ENCODE peak calls at places on chromosomes 6 and 20, in nine cellular contexts. D, C, L, B, S, N, O, P and H are unnamed samples.

GRCh38 chr6:69936674-69937363 is 70.5 kb downstream of the COL19A1 start:
- DNase-seq in D (no peak), C (peak; percentile 2), L (peak; percentile 55), B (peak; percentile 4), S (no peak), N (no peak), O (no peak), P (no peak), H (no peak)

GRCh38 chr6:128478230-128479047 is 42.0 kb downstream of the PTPRK start:
- DNase-seq in D (no peak), C (no peak), L (peak; percentile 26), B (no peak), S (no peak), N (no peak), O (no peak), P (no peak), H (no peak)

GRCh38 chr6:7911345-7911725 is 747 bp upstream of the TXNDC5 start:
- DNase-seq in D (no peak), C (peak; percentile 25), L (peak; percentile 64), B (no peak), S (no peak), N (no peak), O (no peak), P (no peak), H (no peak)

GRCh38 chr6:15129872-15130271 is 116.0 kb upstream of the JARID2 start:
- DNase-seq in D (no peak), C (peak; percentile 11), L (no peak), B (no peak), S (no peak), N (no peak), O (no peak), P (no peak), H (no peak)

GRCh38 chr20:1800777-1801176 is 94.4 kb upstream of the SIRPA start:
- DNase-seq in D (no peak), C (no peak), L (peak; percentile 50), B (peak; percentile 36), S (no peak), N (peak; percentile 56), O (no peak), P (peak; percentile 19), H (no peak)

GRCh38 chr6:81480139-81480538 is 272.3 kb downstream of the TENT5A start:
- DNase-seq in D (no peak), C (no peak), L (peak; percentile 58), B (peak; percentile 50), S (no peak), N (no peak), O (no peak), P (no peak), H (no peak)

GRCh38 chr6:106097368-106098231 is 11.5 kb downstream of the PRDM1 start:
- DNase-seq in D (no peak), C (no peak), L (peak; percentile 50), B (peak; percentile 46), S (no peak), N (peak; percentile 17), O (no peak), P (no peak), H (no peak)

GRCh38 chr20:25372584-25373336 is 17.9 kb downstream of the ABHD12 start:
- DNase-seq in D (no peak), C (no peak), L (peak; percentile 97), B (peak; percentile 98), S (no peak), N (peak; percentile 40), O (no peak), P (no peak), H (no peak)

GRCh38 chr6:108968325-108968724 is 120.1 kb downstream of the ARMC2 start:
- DNase-seq in D (no peak), C (peak; percentile 65), L (no peak), B (no peak), S (no peak), N (no peak), O (no peak), P (no peak), H (no peak)

GRCh38 chr20:2256132-2256531 is 39.7 kb upstream of the TGM3 start:
- DNase-seq in D (no peak), C (no peak), L (no peak), B (no peak), S (no peak), N (no peak), O (no peak), P (no peak), H (no peak)

GRCh38 chr6:87210979-87211378 is 55.6 kb downstream of the ZNF292 start:
- DNase-seq in D (no peak), C (no peak), L (no peak), B (no peak), S (no peak), N (no peak), O (no peak), P (no peak), H (no peak)

DNA sequence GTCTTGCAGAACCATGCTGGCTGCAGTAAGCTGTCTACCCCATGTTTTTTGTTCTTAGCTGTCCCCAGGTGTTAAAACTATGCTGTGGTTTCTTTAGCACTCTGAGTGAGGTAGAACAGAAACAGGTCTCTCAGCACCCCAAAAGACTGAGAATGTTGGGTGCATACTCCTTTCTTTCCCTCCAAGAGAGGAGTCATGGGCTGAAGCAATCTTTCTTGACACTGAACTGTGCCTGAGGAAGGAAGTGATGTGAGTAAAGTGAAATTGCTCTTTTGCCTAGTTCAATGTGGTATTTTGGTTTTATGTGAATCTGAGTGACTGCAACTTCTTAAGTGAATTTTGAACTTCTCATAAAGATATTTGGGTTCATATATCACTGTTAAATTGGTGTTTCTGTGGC is 138.0 kb upstream of the MCHR2 start:
- DNase-seq in D (no peak), C (no peak), L (no peak), B (no peak), S (no peak), N (no peak), O (no peak), P (no peak), H (no peak)
- H3K4me3 ChIP-seq in D (no peak overlapping the region), C (no peak overlapping the region), L (no peak overlapping the region), B (no peak overlapping the region), S (no peak overlapping the region), N (no peak overlapping the region), O (no peak overlapping the region), P (no peak overlapping the region), H (no peak overlapping the region)

GRCh38 chr6:53066874-53067273 is 1.7 kb downstream of the FBXO9 start:
- DNase-seq in D (no peak), C (no peak), L (no peak), B (no peak), S (no peak), N (no peak), O (no peak), P (no peak), H (no peak)
- H3K4me3 ChIP-seq in D (no peak overlapping the region), C (no peak overlapping the region), L (no peak overlapping the region), B (peak overlapping the region; percentile 94), S (no peak overlapping the region), N (no peak overlapping the region), O (no peak overlapping the region), P (no peak overlapping the region), H (no peak overlapping the region)

DNA sequence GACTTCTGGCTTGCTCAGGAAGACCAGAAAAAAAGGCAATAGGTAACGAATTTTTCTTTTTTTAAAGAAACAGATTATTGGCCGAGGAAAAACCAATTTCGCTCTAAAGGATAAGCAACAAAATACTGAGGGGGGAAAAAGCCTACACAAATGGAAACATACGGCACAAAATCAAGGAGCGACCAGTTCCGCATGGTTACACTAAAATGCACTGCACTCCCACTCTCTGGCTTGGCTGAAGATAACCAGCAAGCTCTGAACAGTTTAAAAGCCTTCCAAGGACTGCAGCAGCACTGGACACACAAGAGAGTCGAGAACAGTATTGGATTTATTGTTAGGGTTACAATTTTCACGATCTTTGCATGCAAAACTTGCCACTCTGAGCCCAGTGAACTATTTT is 881 bp upstream of the MAP7 start:
- DNase-seq in D (no peak), C (no peak), L (no peak), B (no peak), S (no peak), N (no peak), O (no peak), P (peak; percentile 13), H (no peak)
- H3K4me3 ChIP-seq in D (peak overlapping the region; percentile 75), C (peak overlapping the region; percentile 93), L (peak overlapping the region; percentile 63), B (peak overlapping the region; percentile 61), S (peak overlapping the region; percentile 84), N (peak overlapping the region; percentile 98), O (no peak overlapping the region), P (peak overlapping the region; percentile 98), H (peak overlapping the region; percentile 69)

GRCh38 chr6:91341473-91341872 is 754.6 kb upstream of the MAP3K7 start:
- DNase-seq in D (no peak), C (peak; percentile 4), L (no peak), B (no peak), S (no peak), N (no peak), O (no peak), P (peak; percentile 8), H (no peak)
- H3K4me3 ChIP-seq in D (no peak overlapping the region), C (peak overlapping the region; percentile 30), L (no peak overlapping the region), B (no peak overlapping the region), S (no peak overlapping the region), N (no peak overlapping the region), O (no peak overlapping the region), P (no peak overlapping the region), H (no peak overlapping the region)

GRCh38 chr6:123986938-123987337 is 183.3 kb downstream of the NKAIN2 start:
- DNase-seq in D (no peak), C (no peak), L (no peak), B (no peak), S (no peak), N (no peak), O (no peak), P (no peak), H (no peak)
- H3K4me3 ChIP-seq in D (no peak overlapping the region), C (no peak overlapping the region), L (no peak overlapping the region), B (no peak overlapping the region), S (no peak overlapping the region), N (no peak overlapping the region), O (no peak overlapping the region), P (no peak overlapping the region), H (no peak overlapping the region)

GRCh38 chr6:71077655-71078054 is 120.8 kb upstream of the B3GAT2 start:
- DNase-seq in D (no peak), C (no peak), L (no peak), B (no peak), S (no peak), N (no peak), O (no peak), P (no peak), H (no peak)

GRCh38 chr6:71080151-71080550 is 123.3 kb upstream of the B3GAT2 start:
- DNase-seq in D (no peak), C (no peak), L (no peak), B (peak; percentile 10), S (no peak), N (no peak), O (no peak), P (no peak), H (no peak)

GRCh38 chr6:71080793-71081192 is 123.9 kb upstream of the B3GAT2 start:
- DNase-seq in D (no peak), C (no peak), L (no peak), B (peak; percentile 47), S (no peak), N (no peak), O (no peak), P (no peak), H (no peak)

GRCh38 chr6:71079707-71080106 is 122.8 kb upstream of the B3GAT2 start:
- DNase-seq in D (no peak), C (no peak), L (peak; percentile 66), B (peak; percentile 49), S (no peak), N (no peak), O (no peak), P (no peak), H (no peak)

GRCh38 chr6:71082033-71082620 is 125.3 kb upstream of the B3GAT2 start:
- DNase-seq in D (no peak), C (no peak), L (no peak), B (peak; percentile 39), S (no peak), N (no peak), O (no peak), P (no peak), H (no peak)
- H3K4me3 ChIP-seq in D (peak overlapping the region; percentile 23), C (no peak overlapping the region), L (no peak overlapping the region), B (no peak overlapping the region), S (no peak overlapping the region), N (no peak overlapping the region), O (peak overlapping the region; percentile 54), P (no peak overlapping the region), H (peak overlapping the region; percentile 34)